ENCODE peak calls at places on chromosome X, in five cellular contexts. L, E, V, T and C are unnamed samples.

GRCh38 chrX:84865113-84865512 is 138.6 kb upstream of the APOOL start:
- DNase-seq in T (no peak), E (no peak), L (no peak), V (no peak), C (no peak)

GRCh38 chrX:20028588-20028987 is 37.7 kb upstream of the BCLAF3 start:
- DNase-seq in L (no peak), V (no peak), E (no peak), T (no peak), C (no peak)

GRCh38 chrX:43166874-43167273 is 388.9 kb upstream of the PPP1R2C start:
- DNase-seq in V (no peak), E (no peak), T (no peak), L (no peak), C (no peak)

GRCh38 chrX:989959-990510 is 222.4 kb downstream of the CRLF2 start:
- DNase-seq in V (no peak), L (no peak), E (peak), T (peak), C (peak)

GRCh38 chrX:106331606-106332005 is 163.5 kb downstream of the PWWP3B start:
- DNase-seq in L (no peak), E (no peak), T (no peak), V (no peak), C (no peak)

GRCh38 chrX:81377329-81377728 is 175.4 kb downstream of the SH3BGRL start:
- DNase-seq in L (no peak), E (no peak), T (no peak), V (peak), C (no peak)

GRCh38 chrX:133947022-133947421 is 38.4 kb downstream of the GPC3 start:
- DNase-seq in E (no peak), V (no peak), T (no peak), L (no peak), C (no peak)

GRCh38 chrX:154829102-154829501 is 5.4 kb downstream of the SMIM9 start:
- DNase-seq in L (no peak), V (no peak), T (no peak), E (no peak), C (no peak)

GRCh38 chrX:154750301-154751120 is at the start of gene GAB3:
- DNase-seq in T (peak), V (no peak), L (peak), E (peak), C (peak)

GRCh38 chrX:115949900-115950822 is 220.4 kb upstream of the AGTR2 start:
- DNase-seq in E (no peak), T (peak), V (no peak), L (peak), C (no peak)

GRCh38 chrX:23919706-23920320 is 12.0 kb downstream of the CXorf58 start:
- DNase-seq in T (no peak), V (no peak), L (peak), E (no peak), C (no peak)

GRCh38 chrX:134241960-134242619 is 5.1 kb downstream of the CCDC160 start:
- DNase-seq in E (no peak), L (no peak), V (no peak), T (no peak), C (no peak)

GRCh38 chrX:6849711-6850415 is 297.6 kb upstream of the STS start:
- DNase-seq in V (no peak), T (no peak), L (no peak), E (no peak), C (no peak)

GRCh38 chrX:72243472-72243871 is 4.6 kb upstream of the ERCC6L start:
- DNase-seq in L (no peak), V (no peak), T (no peak), E (no peak), C (no peak)

GRCh38 chrX:103464774-103465117 is 54.5 kb downstream of the RAB40A start:
- DNase-seq in E (peak), T (peak), V (peak), L (peak), C (peak)

GRCh38 chrX:2650037-2650436 is 41.1 kb upstream of the CD99 start:
- DNase-seq in T (no peak), E (no peak), V (no peak), L (no peak), C (no peak)

GRCh38 chrX:105323951-105324350 is 103.5 kb upstream of the TEX13A start:
- DNase-seq in L (no peak), E (no peak), T (no peak), V (no peak), C (no peak)